ENCODE peak calls at places on chromosomes 13 and 19, in six cellular contexts. B is Peyer's patch, N is tibial nerve, E is ascending aorta, G is RWPE1, F is aorta. J is an unnamed sample.

GRCh38 chr19:41225238-41226052 is 6.4 kb downstream of the AXL start:
- DNase-seq in B (no peak), N (peak), E (peak), G (peak), F (peak), J (peak)

GRCh38 chr13:63184693-63185092 is 1769.0 kb upstream of the PCDH20 start:
- DNase-seq in B (no peak), N (no peak), E (no peak), G (peak), F (no peak), J (no peak)

GRCh38 chr19:18478545-18479311 is 40.8 kb upstream of the ISYNA1 start:
- DNase-seq in B (no peak), N (peak), E (peak), G (peak), F (peak), J (peak)

GRCh38 chr13:35882722-35883497 is 248.3 kb downstream of the DCLK1 start:
- DNase-seq in B (no peak), N (no peak), E (no peak), G (no peak), F (no peak), J (no peak)

GRCh38 chr19:17540174-17540573 is 15.3 kb upstream of the COLGALT1 start:
- DNase-seq in B (no peak), N (no peak), E (no peak), G (no peak), F (no peak), J (no peak)

GRCh38 chr13:107020393-107020792 is 452.5 kb upstream of the ARGLU1 start:
- DNase-seq in B (no peak), N (no peak), E (no peak), G (no peak), F (no peak), J (no peak)

GRCh38 chr13:104204177-104204576 is 1138.0 kb upstream of the SLC10A2 start:
- DNase-seq in B (no peak), N (no peak), E (no peak), G (no peak), F (no peak), J (no peak)

GRCh38 chr19:40621283-40621682 is 20.1 kb downstream of the LTBP4 start:
- DNase-seq in B (no peak), N (no peak), E (no peak), G (no peak), F (no peak), J (no peak)

GRCh38 chr19:55373993-55374757 is 2.5 kb upstream of the TMEM190 start:
- DNase-seq in B (no peak), N (no peak), E (no peak), G (no peak), F (no peak), J (no peak)

GRCh38 chr19:4906963-4907362 is 2.3 kb upstream of the UHRF1 start:
- DNase-seq in B (no peak), N (no peak), E (no peak), G (no peak), F (no peak), J (no peak)

GRCh38 chr19:4908781-4909171 is 525 bp upstream of the UHRF1 start:
- DNase-seq in B (no peak), N (no peak), E (no peak), G (no peak), F (no peak), J (no peak)

GRCh38 chr19:4908311-4908710 is 990 bp upstream of the UHRF1 start:
- DNase-seq in B (no peak), N (no peak), E (no peak), G (no peak), F (no peak), J (no peak)

GRCh38 chr19:4902796-4903195 is at the start of gene ARRDC5:
- DNase-seq in B (no peak), N (no peak), E (no peak), G (no peak), F (no peak), J (no peak)

DNA sequence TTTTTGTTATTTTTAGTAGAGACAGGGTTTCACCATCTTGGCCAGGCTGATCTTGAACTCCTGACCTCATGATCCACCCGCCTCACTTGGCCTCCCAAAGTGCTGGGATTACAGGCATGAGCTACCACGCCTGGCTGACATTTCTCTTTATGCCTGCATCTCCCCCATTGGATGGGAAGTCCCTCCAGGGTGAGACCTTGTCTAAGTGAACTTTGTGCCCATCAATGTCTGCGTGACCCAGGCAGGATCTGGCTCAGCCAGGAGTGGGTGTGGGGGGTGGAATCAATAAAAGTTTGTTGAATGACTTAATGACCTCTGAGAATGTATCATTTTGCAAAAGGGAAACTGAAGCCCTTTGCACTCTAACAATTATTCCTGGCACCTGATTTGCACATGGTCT is 1.8 kb upstream of the ARRDC5 start:
- DNase-seq in B (no peak), N (no peak), E (no peak), G (no peak), F (no peak), J (no peak)
- H3K27ac ChIP-seq in B (no peak), N (no peak), E (no peak), G (no peak), F (no peak), J (no peak)

DNA sequence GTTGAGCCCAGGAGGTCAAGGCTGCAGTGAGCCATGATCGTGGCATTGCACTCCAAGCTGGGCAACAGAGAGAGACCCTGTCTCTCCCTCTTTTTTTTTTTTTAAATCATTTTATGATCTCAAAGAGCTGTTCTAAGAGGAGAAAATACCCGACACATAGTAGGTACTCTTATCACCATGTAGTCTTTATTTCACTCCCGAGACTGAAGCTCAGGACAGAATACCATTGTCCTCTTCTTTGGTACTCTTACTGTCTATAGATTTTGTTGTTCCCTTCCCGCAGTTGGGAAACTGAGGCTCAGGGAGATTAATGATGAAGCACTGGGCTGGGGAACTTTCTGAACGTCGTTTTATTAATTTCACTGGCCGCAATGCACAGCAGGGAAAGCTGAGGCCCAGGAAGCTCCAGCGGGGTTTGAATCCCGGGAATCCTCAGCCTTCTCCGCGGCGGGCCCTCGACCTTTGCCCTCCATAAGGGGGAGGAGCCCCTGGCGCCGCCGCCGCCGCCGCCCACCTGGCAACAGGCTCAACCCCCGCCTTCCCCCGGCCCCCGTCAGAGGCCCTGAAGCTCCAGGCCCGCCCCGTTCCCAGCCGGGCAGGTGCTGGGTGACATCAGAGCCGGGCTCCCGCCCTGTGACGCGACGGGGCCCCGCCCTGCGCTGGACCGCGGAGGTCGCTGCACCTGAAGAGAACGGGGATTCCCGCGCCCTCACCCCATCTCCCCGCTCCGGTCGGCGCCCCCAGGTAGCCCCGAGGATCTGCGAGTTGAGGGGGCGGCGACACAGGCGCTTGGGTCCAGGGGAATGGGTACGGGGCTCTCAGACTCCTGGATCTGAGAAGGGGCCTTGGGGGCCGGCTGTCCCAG is 1.6 kb downstream of the MYH14 start:
- DNase-seq in B (peak), N (no peak), E (no peak), G (peak), F (no peak), J (no peak)
- H3K27ac ChIP-seq in B (peak), N (peak), E (no peak), G (no peak), F (no peak), J (no peak)

DNA sequence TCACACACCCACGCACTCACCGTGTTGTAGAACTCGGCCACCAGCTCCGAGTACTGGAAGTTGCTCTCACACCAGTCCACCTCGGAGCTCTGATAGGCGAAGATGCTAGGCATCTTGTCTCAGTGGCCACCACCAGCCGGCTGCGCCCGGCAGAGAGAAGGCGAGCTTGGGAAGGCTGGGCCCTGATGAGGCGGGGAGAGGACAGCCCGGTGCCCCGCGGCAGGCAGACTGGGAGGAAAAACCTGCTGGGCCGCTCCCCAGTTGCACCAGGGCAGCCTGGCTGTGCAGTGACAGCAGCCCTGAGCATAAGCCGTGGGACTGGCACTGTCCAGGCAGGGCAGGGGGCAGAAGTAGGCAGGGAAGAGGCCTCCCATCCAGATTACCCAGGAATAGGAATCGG is at the start of gene ACER1:
- DNase-seq in B (no peak), N (no peak), E (no peak), G (no peak), F (no peak), J (no peak)
- H3K27ac ChIP-seq in B (no peak), N (no peak), E (no peak), G (no peak), F (no peak), J (no peak)

GRCh38 chr19:39424934-39425333 is 10.8 kb downstream of the RPS16 start:
- DNase-seq in B (no peak), N (no peak), E (no peak), G (no peak), F (no peak), J (no peak)

GRCh38 chr19:39428309-39429112 is 7.2 kb downstream of the RPS16 start:
- DNase-seq in B (peak), N (no peak), E (peak), G (no peak), F (peak), J (no peak)

GRCh38 chr19:39425744-39426143 is 10.0 kb downstream of the RPS16 start:
- DNase-seq in B (no peak), N (no peak), E (no peak), G (no peak), F (no peak), J (no peak)

GRCh38 chr19:39427707-39428106 is 8.0 kb downstream of the RPS16 start:
- DNase-seq in B (no peak), N (no peak), E (no peak), G (no peak), F (no peak), J (no peak)

GRCh38 chr19:39426170-39426569 is 9.6 kb downstream of the RPS16 start:
- DNase-seq in B (no peak), N (no peak), E (no peak), G (no peak), F (no peak), J (no peak)
- H3K27ac ChIP-seq in B (no peak), N (no peak), E (no peak), G (no peak), F (no peak), J (no peak)

GRCh38 chr13:33518442-33518841 is 232.9 kb upstream of the STARD13 start:
- DNase-seq in B (no peak), N (no peak), E (no peak), G (no peak), F (no peak), J (no peak)
- H3K27ac ChIP-seq in B (no peak), N (no peak), E (no peak), G (no peak), F (no peak), J (no peak)

DNA sequence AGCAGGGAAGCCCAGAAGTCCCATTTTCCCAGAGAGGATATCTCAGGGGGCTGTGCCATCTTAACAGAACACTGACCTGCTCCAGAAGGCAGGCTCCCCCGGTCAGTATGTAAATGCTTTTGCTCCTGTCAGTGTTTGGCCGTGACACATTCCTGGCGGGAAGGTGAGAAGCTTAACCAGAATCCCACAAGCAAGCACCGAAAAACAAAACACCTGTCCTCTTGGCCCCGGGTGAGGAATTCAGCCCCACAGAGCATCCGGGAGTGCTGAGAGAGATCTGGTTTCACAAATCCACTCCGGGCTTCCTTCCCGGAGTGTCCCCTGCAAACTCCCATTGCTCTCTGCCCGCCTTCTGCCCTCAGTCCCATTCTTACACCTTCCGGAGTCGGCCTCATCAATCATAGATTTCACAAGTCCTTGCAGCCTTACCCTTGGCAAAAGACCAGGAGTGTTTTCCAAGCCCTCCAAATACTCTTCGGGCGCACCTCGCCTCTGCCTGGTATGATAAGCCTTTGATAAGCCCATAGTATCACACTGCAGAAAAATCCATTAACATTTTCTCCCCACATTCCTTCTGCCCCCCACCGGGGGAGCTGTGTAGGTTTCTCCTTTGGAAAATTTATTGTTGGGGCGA is 12.2 kb downstream of the TPM4 start:
- DNase-seq in B (no peak), N (no peak), E (peak), G (no peak), F (no peak), J (no peak)
- H3K27ac ChIP-seq in B (peak), N (peak), E (peak), G (peak), F (no peak), J (peak)